ENCODE peak calls at places on chromosomes 12 and 14, in seven cellular contexts. X, S, W, O, P, L and V are unnamed samples.

GRCh38 chr12:117046861-117047530 is 52.2 kb downstream of the TESC start:
- DNase-seq in O (no peak), X (no peak), L (no peak), W (no peak), P (no peak), S (no peak), V (no peak)

GRCh38 chr14:105374389-105374788 is 23.9 kb upstream of the TEX22 start:
- DNase-seq in W (no peak), X (no peak), L (no peak), P (no peak), S (no peak), O (no peak), V (no peak)

GRCh38 chr12:106246891-106247730 is 709 bp downstream of the CKAP4 start:
- DNase-seq in S (no peak), W (no peak), L (peak), X (no peak), O (peak), P (no peak), V (peak)

GRCh38 chr14:66944872-66945271 is 244.4 kb upstream of the GARIN2 start:
- DNase-seq in W (no peak), P (no peak), S (no peak), X (no peak), O (peak), L (no peak), V (no peak)

GRCh38 chr12:51751657-51752056 is 96.9 kb downstream of the FIGNL2 start:
- DNase-seq in X (no peak), W (no peak), P (no peak), S (no peak), O (no peak), L (no peak), V (no peak)

GRCh38 chr12:88036368-88036965 is 7.3 kb upstream of the C12orf50 start:
- DNase-seq in W (no peak), L (peak), X (peak), P (no peak), O (no peak), S (no peak), V (no peak)

GRCh38 chr12:105487961-105488360 is 157.5 kb downstream of the C12orf75 start:
- DNase-seq in S (no peak), O (no peak), P (no peak), X (no peak), L (no peak), W (no peak), V (no peak)

GRCh38 chr14:49945448-49946319 is 52.8 kb downstream of the ARF6 start:
- DNase-seq in L (no peak), S (no peak), X (no peak), P (no peak), W (no peak), O (no peak), V (no peak)

GRCh38 chr12:42586268-42586667 is 3.3 kb downstream of the PRICKLE1 start:
- DNase-seq in W (no peak), P (no peak), S (no peak), O (no peak), X (no peak), L (no peak), V (no peak)

GRCh38 chr12:87227157-87227556 is 802.0 kb downstream of the C12orf50 start:
- DNase-seq in P (no peak), O (no peak), W (no peak), X (peak), S (no peak), L (no peak), V (no peak)

GRCh38 chr12:62259311-62259992 is 752 bp upstream of the USP15 start:
- DNase-seq in X (no peak), W (no peak), P (no peak), L (peak), O (peak), S (no peak), V (no peak)

GRCh38 chr14:77590845-77591506 is 25.5 kb downstream of the SPTLC2 start:
- DNase-seq in O (peak), W (no peak), X (no peak), L (no peak), S (no peak), P (no peak), V (no peak)

GRCh38 chr12:96361074-96361473 is 39.2 kb downstream of the CDK17 start:
- DNase-seq in X (no peak), S (no peak), W (no peak), L (no peak), O (no peak), P (no peak), V (no peak)

GRCh38 chr12:6532927-6533652 is 1.2 kb upstream of the GAPDH start:
- DNase-seq in X (no peak), S (no peak), P (no peak), W (no peak), O (no peak), L (peak), V (peak)

GRCh38 chr12:128864516-128865186 is 11.4 kb downstream of the GLT1D1 start:
- DNase-seq in S (no peak), W (no peak), P (no peak), L (no peak), X (no peak), O (no peak), V (peak)

GRCh38 chr14:100291305-100292075 is 14.8 kb downstream of the SLC25A29 start:
- DNase-seq in W (peak), X (no peak), L (no peak), O (no peak), S (no peak), P (no peak), V (no peak)

GRCh38 chr12:132559652-132560420 is 50.5 kb downstream of the LRCOL1 start:
- DNase-seq in P (peak), W (no peak), O (peak), X (no peak), S (no peak), L (peak), V (peak)

GRCh38 chr12:14849664-14850063 is 6.3 kb upstream of the ART4 start:
- DNase-seq in S (peak), W (no peak), X (no peak), O (no peak), L (no peak), P (no peak), V (no peak)

GRCh38 chr12:46260913-46261476 is 7.8 kb downstream of the SLC38A1 start:
- DNase-seq in L (no peak), P (no peak), X (no peak), O (no peak), W (no peak), S (no peak), V (no peak)

GRCh38 chr12:105882404-105882803 is 256.4 kb downstream of the NUAK1 start:
- DNase-seq in L (no peak), P (no peak), X (no peak), O (no peak), S (peak), W (no peak), V (no peak)

GRCh38 chr14:94601961-94602391 is 10.2 kb upstream of the SERPINA3 start:
- DNase-seq in L (peak), P (no peak), W (no peak), O (no peak), X (peak), S (peak), V (no peak)

GRCh38 chr14:61188936-61189808 is 92.0 kb downstream of the TMEM30B start:
- DNase-seq in X (no peak), L (no peak), W (no peak), O (peak), P (no peak), S (no peak), V (no peak)

GRCh38 chr12:27524489-27524835 is 456 bp downstream of the PPFIBP1 start:
- DNase-seq in L (no peak), S (no peak), X (no peak), P (no peak), O (no peak), W (no peak), V (no peak)